ENCODE peak calls at places on chromosomes 16 and 17, in nine cellular contexts. N is GM10248; G is stimulated activated naive CD4-positive, alpha-beta T cell treated with Interleukin-2 at 50 U/mL for 16 hours; W is upper lobe of right lung; Z is NCI-H2171 treated with DMSO at 0.1 percent for 48 hours; R is bronchial epithelial cell; P is epithelial cell of prostate; Q is stimulated activated CD4-positive, alpha-beta T cell treated with anti-CD3 and anti-CD28 coated beads, Interleukin-1b, Interleukin-23, amount 100 ng/mL, for 1 hour; B is renal cortical epithelial cell. O is an unnamed sample.

GRCh38 chr17:13671341-13671740 is 69.6 kb upstream of the HS3ST3A1 start:
- DNase-seq in Q (no peak), G (no peak), N (no peak), B (no peak), R (no peak), Z (no peak), W (no peak), P (no peak), O (no peak)

GRCh38 chr16:29898786-29899515 is 399 bp downstream of the SEZ6L2 start:
- DNase-seq in G (no peak), R (no peak), P (no peak), Q (no peak), B (peak; percentile 20), Z (peak; percentile 71), N (no peak), W (peak; percentile 79), O (peak; percentile 56)

GRCh38 chr16:49725651-49726050 is 130.3 kb downstream of the ZNF423 start:
- DNase-seq in R (no peak), N (no peak), G (no peak), Q (no peak), W (no peak), P (no peak), B (no peak), Z (peak; percentile 67), O (no peak)

GRCh38 chr17:79024901-79025737 is 1.1 kb downstream of the C1QTNF1 start:
- DNase-seq in W (peak; percentile 61), Q (no peak), Z (no peak), G (no peak), N (no peak), R (no peak), B (no peak), P (no peak), O (no peak)

GRCh38 chr17:81885869-81886548 is 5.4 kb downstream of the ALYREF start:
- DNase-seq in B (peak; percentile 91), R (peak; percentile 40), P (no peak), W (no peak), G (no peak), N (no peak), Z (no peak), Q (no peak), O (peak; percentile 90)

GRCh38 chr17:42329025-42329976 is 41.0 kb downstream of the STAT5A start:
- DNase-seq in B (peak; percentile 95), N (no peak), Z (peak; percentile 91), R (peak; percentile 82), Q (no peak), P (peak; percentile 31), W (no peak), G (no peak), O (peak; percentile 63)

GRCh38 chr16:57061084-57061905 is 31.1 kb upstream of the CPNE2 start:
- DNase-seq in P (peak; percentile 16), Z (no peak), R (peak; percentile 55), N (no peak), B (peak; percentile 37), W (peak; percentile 89), Q (no peak), G (no peak), O (no peak)

GRCh38 chr17:48037036-48037881 is at the start of gene COPZ2:
- DNase-seq in W (peak; percentile 87), B (no peak), Z (no peak), Q (no peak), R (no peak), G (peak; percentile 57), P (no peak), N (peak; percentile 63), O (no peak)

GRCh38 chr17:39073916-39074315 is 77.5 kb downstream of the PLXDC1 start:
- DNase-seq in B (no peak), P (peak; percentile 73), Q (no peak), Z (no peak), G (no peak), N (no peak), W (no peak), R (peak; percentile 96), O (no peak)

GRCh38 chr17:67528751-67529436 is 151.8 kb downstream of the PITPNC1 start:
- DNase-seq in Q (no peak), B (peak; percentile 86), Z (no peak), R (peak; percentile 73), N (no peak), P (peak; percentile 18), G (no peak), W (peak; percentile 83), O (peak; percentile 90)

GRCh38 chr16:50530277-50531236 is 17.6 kb upstream of the NKD1 start:
- DNase-seq in R (peak; percentile 91), G (no peak), Q (no peak), W (peak; percentile 74), Z (peak; percentile 62), N (no peak), B (no peak), P (peak; percentile 33), O (no peak)

GRCh38 chr16:49876716-49877129 is 20.8 kb upstream of the ZNF423 start:
- DNase-seq in P (no peak), Z (no peak), W (peak; percentile 83), G (no peak), N (peak; percentile 81), Q (no peak), B (no peak), R (no peak), O (peak; percentile 25)

GRCh38 chr17:69123626-69124025 is 18.1 kb downstream of the ABCA6 start:
- DNase-seq in Q (no peak), W (no peak), R (no peak), N (no peak), B (no peak), P (no peak), Z (no peak), G (no peak), O (no peak)

GRCh38 chr16:22093952-22094351 is 1.6 kb downstream of the VWA3A start:
- DNase-seq in Q (no peak), G (no peak), P (no peak), R (no peak), Z (no peak), W (no peak), N (peak; percentile 25), B (peak; percentile 36), O (no peak)

GRCh38 chr17:66523378-66524174 is 221.2 kb downstream of the PRKCA start:
- DNase-seq in Z (no peak), B (no peak), N (no peak), Q (no peak), R (no peak), P (no peak), G (no peak), W (no peak), O (no peak)

GRCh38 chr16:30698139-30698815 is 694 bp upstream of the SRCAP start:
- DNase-seq in W (peak; percentile 100), N (peak; percentile 98), G (peak; percentile 98), R (peak; percentile 86), B (peak; percentile 56), P (peak; percentile 54), Z (peak; percentile 86), Q (peak; percentile 95), O (peak; percentile 77)

GRCh38 chr16:58501242-58502131 is 1.5 kb downstream of the NDRG4 start:
- DNase-seq in B (no peak), W (peak; percentile 65), Z (peak; percentile 80), R (no peak), G (peak; percentile 22), Q (peak; percentile 18), N (peak; percentile 26), P (no peak), O (no peak)

GRCh38 chr16:85107083-85107482 is 5.2 kb downstream of the CIBAR2 start:
- DNase-seq in Q (no peak), B (no peak), Z (no peak), P (no peak), R (no peak), G (no peak), W (no peak), N (no peak), O (no peak)

GRCh38 chr17:44253021-44253420 is 14.9 kb downstream of the SLC4A1 start:
- DNase-seq in N (no peak), W (no peak), R (no peak), P (no peak), B (no peak), Z (no peak), Q (no peak), G (no peak), O (no peak)

GRCh38 chr16:7493133-7493532 is 160.5 kb downstream of the RBFOX1 start:
- DNase-seq in Q (no peak), Z (no peak), R (no peak), N (no peak), G (no peak), B (no peak), W (no peak), P (no peak), O (no peak)

GRCh38 chr16:54326266-54326662 is 39.7 kb upstream of the IRX3 start:
- DNase-seq in B (peak; percentile 60), Q (no peak), Z (no peak), N (no peak), R (no peak), P (no peak), W (no peak), G (no peak), O (peak; percentile 31)

GRCh38 chr16:56193951-56194726 is 2.9 kb downstream of the GNAO1 start:
- DNase-seq in G (peak; percentile 70), B (peak; percentile 46), P (peak; percentile 6), Z (peak; percentile 88), W (peak; percentile 87), Q (peak; percentile 56), R (peak; percentile 12), N (peak; percentile 27), O (peak; percentile 61)

GRCh38 chr16:88595101-88595500 is 24.9 kb downstream of the ZC3H18 start:
- DNase-seq in Z (no peak), B (no peak), G (no peak), R (no peak), P (no peak), Q (no peak), N (no peak), W (no peak), O (no peak)

GRCh38 chr16:88599825-88600538 is 29.8 kb downstream of the ZC3H18 start:
- DNase-seq in Z (no peak), Q (no peak), W (peak; percentile 78), R (no peak), G (no peak), N (no peak), P (no peak), B (peak; percentile 11), O (no peak)

GRCh38 chr16:24990803-24991202 is 24.4 kb downstream of the ARHGAP17 start:
- DNase-seq in N (no peak), R (no peak), W (no peak), Z (peak; percentile 56), Q (no peak), P (no peak), G (no peak), B (no peak), O (no peak)

GRCh38 chr16:85010446-85010930 is 847 bp downstream of the ZDHHC7 start:
- DNase-seq in G (no peak), N (no peak), R (no peak), B (no peak), P (no peak), Z (peak; percentile 18), W (no peak), Q (no peak), O (no peak)

GRCh38 chr17:50172130-50172529 is 6.3 kb downstream of the SGCA start:
- DNase-seq in P (no peak), R (no peak), G (no peak), Q (no peak), N (no peak), W (no peak), B (no peak), Z (no peak), O (no peak)

GRCh38 chr17:42312285-42313130 is 24.2 kb downstream of the STAT5A start:
- DNase-seq in Z (peak; percentile 93), Q (peak; percentile 56), G (peak; percentile 71), P (no peak), N (peak; percentile 82), B (peak; percentile 73), W (peak; percentile 90), R (peak; percentile 55), O (peak; percentile 32)